ENCODE peak calls at places on chromosome 2, in eight cellular contexts. B, I, J, G, Z, H, F and K are unnamed samples.
A peak's percentile ranks its signal among the peaks of the same experiment; 100 is the strongest.

GRCh38 chr2:30559544-30559943 is 112.5 kb downstream of the LCLAT1 start:
- DNase-seq in F (no peak), I (no peak), H (no peak), B (no peak), J (no peak), G (no peak), Z (no peak), K (no peak)

GRCh38 chr2:58699412-58699811 is 458.3 kb upstream of the FANCL start:
- DNase-seq in B (no peak), F (no peak), J (no peak), Z (no peak), H (no peak), I (no peak), G (no peak), K (no peak)

GRCh38 chr2:8379134-8379533 is 302.7 kb upstream of the ID2 start:
- DNase-seq in F (no peak), Z (no peak), I (no peak), G (no peak), H (no peak), B (no peak), J (no peak), K (no peak)

GRCh38 chr2:24875272-24875671 is 44.8 kb downstream of the ADCY3 start:
- DNase-seq in I (no peak), Z (no peak), G (no peak), B (no peak), H (no peak), J (no peak), F (no peak), K (no peak)

GRCh38 chr2:166031054-166031453 is 77.5 kb upstream of the TTC21B start:
- DNase-seq in J (no peak), H (no peak), Z (no peak), F (no peak), B (no peak), I (no peak), G (no peak), K (no peak)

GRCh38 chr2:101823347-101823791 is 125.9 kb downstream of the MAP4K4 start:
- DNase-seq in J (peak; percentile 49), B (peak; percentile 56), F (peak; percentile 44), I (peak; percentile 80), G (peak; percentile 78), H (no peak), Z (peak; percentile 55), K (no peak)

GRCh38 chr2:191710411-191710900 is 32.5 kb downstream of the NABP1 start:
- DNase-seq in I (no peak), F (no peak), B (no peak), G (no peak), H (no peak), Z (no peak), J (no peak), K (no peak)

GRCh38 chr2:73232471-73233153 is 427 bp downstream of the PRADC1 start:
- DNase-seq in I (no peak), B (no peak), F (no peak), J (no peak), H (no peak), Z (peak; percentile 40), G (peak; percentile 67), K (no peak)

GRCh38 chr2:204680576-204680975 is 135.3 kb downstream of the PARD3B start:
- DNase-seq in I (no peak), H (no peak), G (no peak), Z (no peak), F (no peak), B (no peak), J (no peak), K (no peak)

GRCh38 chr2:46148369-46148736 is 148.9 kb upstream of the EPAS1 start:
- DNase-seq in B (no peak), G (no peak), J (no peak), Z (no peak), F (no peak), I (no peak), H (no peak), K (no peak)

GRCh38 chr2:179180242-179180641 is 84.4 kb downstream of the SESTD1 start:
- DNase-seq in B (no peak), G (no peak), H (no peak), I (peak; percentile 21), Z (no peak), F (no peak), J (no peak), K (no peak)

GRCh38 chr2:231397011-231397927 is 1.8 kb downstream of the B3GNT7 start:
- DNase-seq in J (no peak), G (no peak), Z (no peak), F (no peak), B (no peak), H (no peak), I (no peak), K (no peak)

GRCh38 chr2:39534095-39534711 is 97.1 kb upstream of the MAP4K3 start:
- DNase-seq in J (no peak), Z (no peak), G (no peak), I (no peak), H (no peak), B (no peak), F (no peak), K (no peak)

GRCh38 chr2:179454443-179455218 is 190.0 kb upstream of the SESTD1 start:
- DNase-seq in Z (no peak), G (no peak), F (no peak), I (no peak), J (no peak), H (no peak), B (no peak), K (no peak)

GRCh38 chr2:38377501-38378258 is 607 bp upstream of the ATL2 start:
- DNase-seq in B (no peak), F (no peak), Z (no peak), I (no peak), H (no peak), G (no peak), J (no peak), K (peak; percentile 94)

GRCh38 chr2:218648473-218649100 is 10.8 kb downstream of the ZNF142 start:
- DNase-seq in I (peak; percentile 61), Z (no peak), B (peak; percentile 35), H (no peak), J (no peak), F (peak; percentile 20), G (peak; percentile 75), K (no peak)

GRCh38 chr2:208256192-208256782 is 1.4 kb upstream of the IDH1 start:
- DNase-seq in B (no peak), F (no peak), H (no peak), G (peak; percentile 27), I (peak; percentile 26), Z (no peak), J (no peak), K (no peak)